ENCODE peak calls at places on chromosomes 6 and 20, in eight cellular contexts. Q is astrocyte of the spinal cord, L is endothelial cell of umbilical vein, M is GM18507, X is NT2/D1, Z is NCI-H2081, E is caudate nucleus, P is GDM1. B is an unnamed sample.

GRCh38 chr6:30709101-30709868 is 7.8 kb downstream of the MDC1 start:
- DNase-seq in L (no peak), Z (no peak), Q (no peak), E (no peak), X (no peak), M (no peak), P (no peak), B (no peak)

GRCh38 chr6:131222773-131223172 is 87.5 kb downstream of the AKAP7 start:
- DNase-seq in L (no peak), M (no peak), E (no peak), Z (no peak), P (no peak), X (no peak), Q (no peak), B (no peak)

GRCh38 chr20:54255157-54255556 is 47.3 kb downstream of the PFDN4 start:
- DNase-seq in Z (no peak), M (no peak), P (no peak), X (no peak), L (no peak), E (no peak), Q (peak), B (no peak)

GRCh38 chr20:30168025-30168799 is 1089.3 kb upstream of the DEFB115 start:
- DNase-seq in L (no peak), X (no peak), E (no peak), M (no peak), P (no peak), Q (no peak), Z (no peak), B (peak)

GRCh38 chr20:17993546-17993945 is 24.7 kb downstream of the MGME1 start:
- DNase-seq in Q (no peak), P (no peak), M (no peak), Z (no peak), E (no peak), X (no peak), L (no peak), B (no peak)

GRCh38 chr20:49896204-49896603 is 19.1 kb downstream of the SPATA2 start:
- DNase-seq in X (no peak), Q (no peak), Z (no peak), L (no peak), E (no peak), P (no peak), M (no peak), B (no peak)

GRCh38 chr6:33757906-33758305 is 11.2 kb upstream of the IP6K3 start:
- DNase-seq in M (no peak), X (no peak), Q (no peak), E (no peak), Z (no peak), P (no peak), L (no peak), B (no peak)

GRCh38 chr6:63573899-63574553 is 1.7 kb downstream of the LOC128125822 start:
- DNase-seq in M (no peak), X (no peak), Q (peak), E (no peak), Z (peak), P (peak), L (peak), B (no peak)

GRCh38 chr20:63431944-63432343 is 40.5 kb downstream of the KCNQ2 start:
- DNase-seq in X (no peak), Z (no peak), E (no peak), Q (no peak), L (no peak), M (no peak), P (no peak), B (no peak)

GRCh38 chr6:17968876-17969275 is 18.6 kb downstream of the KIF13A start:
- DNase-seq in L (no peak), P (no peak), M (no peak), Q (no peak), X (no peak), E (no peak), Z (no peak), B (no peak)

GRCh38 chr6:40176117-40176516 is 241.9 kb upstream of the MOCS1 start:
- DNase-seq in Q (no peak), L (no peak), Z (peak), M (no peak), P (no peak), E (no peak), X (no peak), B (no peak)

GRCh38 chr6:144621332-144621731 is 336.2 kb downstream of the UTRN start:
- DNase-seq in P (no peak), L (no peak), M (no peak), Z (no peak), Q (no peak), X (no peak), E (no peak), B (no peak)

GRCh38 chr20:37989601-37990001 is 43.7 kb downstream of the TTI1 start:
- DNase-seq in M (no peak), Q (peak), L (peak), P (no peak), Z (no peak), X (no peak), E (no peak), B (peak)

GRCh38 chr6:137926207-137926731 is 59.2 kb downstream of the TNFAIP3 start:
- DNase-seq in Q (peak), X (peak), L (peak), M (no peak), E (no peak), P (no peak), Z (no peak), B (no peak)

GRCh38 chr6:80531676-80532619 is 425.5 kb downstream of the BCKDHB start:
- DNase-seq in Q (peak), Z (no peak), L (no peak), P (no peak), X (no peak), M (no peak), E (no peak), B (no peak)

GRCh38 chr20:45269056-45269455 is 14.7 kb upstream of the SLPI start:
- DNase-seq in Q (no peak), M (no peak), Z (no peak), L (no peak), P (no peak), X (no peak), E (no peak), B (no peak)

GRCh38 chr6:79034865-79035264 is 43.2 kb downstream of the PHIP start:
- DNase-seq in X (no peak), E (no peak), Z (no peak), Q (peak), P (no peak), L (no peak), M (no peak), B (no peak)